ENCODE peak calls at places on chromosomes 2 and 18, in ten cellular contexts. One of them, this sample, is unnamed.

GRCh38 chr2:170881840-170882239 is 47.2 kb upstream of the GORASP2 start:
- DNase-seq in nephron progenitor cell: no peak
- DNase-seq in activated T-helper 1 cell treated with anti-CD3 and anti-CD28 coated beads, Interleukin-12 subunit alpha, Interleukin-12 subunit beta, Interleukin-2, Interleukin-4 antibody, amounts not matched to agents 30 ng/mL and 10 ng/mL and 1 ng/mL, durations not matched to agents 14 hours and 24 hours and 36 hours: no peak
- DNase-seq in T-helper 2 cell: no peak
- DNase-seq in NCI-H1092 treated with DMSO at 0.1 percent for 48 hours: no peak
- DNase-seq in heart left ventricle: no peak
- DNase-seq in central memory CD8-positive, alpha-beta T cell: no peak
- DNase-seq in SK-MEL-5: no peak
- DNase-seq in GM23248: no peak
- DNase-seq in BE2C: no peak
- DNase-seq in this sample: no peak

GRCh38 chr2:231714639-231715498 is 6.5 kb downstream of the PTMA start:
- DNase-seq in nephron progenitor cell: peak
- DNase-seq in activated T-helper 1 cell treated with anti-CD3 and anti-CD28 coated beads, Interleukin-12 subunit alpha, Interleukin-12 subunit beta, Interleukin-2, Interleukin-4 antibody, amounts not matched to agents 30 ng/mL and 10 ng/mL and 1 ng/mL, durations not matched to agents 14 hours and 24 hours and 36 hours: peak
- DNase-seq in T-helper 2 cell: peak
- DNase-seq in NCI-H1092 treated with DMSO at 0.1 percent for 48 hours: peak
- DNase-seq in heart left ventricle: peak
- DNase-seq in central memory CD8-positive, alpha-beta T cell: peak
- DNase-seq in SK-MEL-5: peak
- DNase-seq in GM23248: peak
- DNase-seq in BE2C: peak
- DNase-seq in this sample: peak

GRCh38 chr2:196750977-196751631 is 48.4 kb downstream of the GTF3C3 start:
- DNase-seq in nephron progenitor cell: peak
- DNase-seq in activated T-helper 1 cell treated with anti-CD3 and anti-CD28 coated beads, Interleukin-12 subunit alpha, Interleukin-12 subunit beta, Interleukin-2, Interleukin-4 antibody, amounts not matched to agents 30 ng/mL and 10 ng/mL and 1 ng/mL, durations not matched to agents 14 hours and 24 hours and 36 hours: peak
- DNase-seq in T-helper 2 cell: peak
- DNase-seq in NCI-H1092 treated with DMSO at 0.1 percent for 48 hours: no peak
- DNase-seq in heart left ventricle: peak
- DNase-seq in central memory CD8-positive, alpha-beta T cell: peak
- DNase-seq in SK-MEL-5: peak
- DNase-seq in GM23248: peak
- DNase-seq in BE2C: peak
- DNase-seq in this sample: peak

GRCh38 chr2:240220371-240220770 is 79.9 kb upstream of the OTOS start:
- DNase-seq in nephron progenitor cell: no peak
- DNase-seq in activated T-helper 1 cell treated with anti-CD3 and anti-CD28 coated beads, Interleukin-12 subunit alpha, Interleukin-12 subunit beta, Interleukin-2, Interleukin-4 antibody, amounts not matched to agents 30 ng/mL and 10 ng/mL and 1 ng/mL, durations not matched to agents 14 hours and 24 hours and 36 hours: no peak
- DNase-seq in T-helper 2 cell: no peak
- DNase-seq in NCI-H1092 treated with DMSO at 0.1 percent for 48 hours: no peak
- DNase-seq in heart left ventricle: no peak
- DNase-seq in central memory CD8-positive, alpha-beta T cell: no peak
- DNase-seq in SK-MEL-5: no peak
- DNase-seq in GM23248: peak
- DNase-seq in BE2C: no peak
- DNase-seq in this sample: peak

GRCh38 chr18:63186934-63187574 is 132.5 kb downstream of the BCL2 start:
- DNase-seq in nephron progenitor cell: no peak
- DNase-seq in activated T-helper 1 cell treated with anti-CD3 and anti-CD28 coated beads, Interleukin-12 subunit alpha, Interleukin-12 subunit beta, Interleukin-2, Interleukin-4 antibody, amounts not matched to agents 30 ng/mL and 10 ng/mL and 1 ng/mL, durations not matched to agents 14 hours and 24 hours and 36 hours: no peak
- DNase-seq in T-helper 2 cell: no peak
- DNase-seq in NCI-H1092 treated with DMSO at 0.1 percent for 48 hours: no peak
- DNase-seq in heart left ventricle: no peak
- DNase-seq in central memory CD8-positive, alpha-beta T cell: no peak
- DNase-seq in SK-MEL-5: no peak
- DNase-seq in GM23248: no peak
- DNase-seq in BE2C: no peak
- DNase-seq in this sample: no peak

GRCh38 chr2:200944467-200945394 is 18.7 kb downstream of the ORC2 start:
- DNase-seq in nephron progenitor cell: no peak
- DNase-seq in activated T-helper 1 cell treated with anti-CD3 and anti-CD28 coated beads, Interleukin-12 subunit alpha, Interleukin-12 subunit beta, Interleukin-2, Interleukin-4 antibody, amounts not matched to agents 30 ng/mL and 10 ng/mL and 1 ng/mL, durations not matched to agents 14 hours and 24 hours and 36 hours: peak
- DNase-seq in T-helper 2 cell: no peak
- DNase-seq in NCI-H1092 treated with DMSO at 0.1 percent for 48 hours: no peak
- DNase-seq in heart left ventricle: no peak
- DNase-seq in central memory CD8-positive, alpha-beta T cell: no peak
- DNase-seq in SK-MEL-5: no peak
- DNase-seq in GM23248: peak
- DNase-seq in BE2C: no peak
- DNase-seq in this sample: peak

GRCh38 chr2:157587576-157587975 is 41.1 kb downstream of the ACVR1C start:
- DNase-seq in nephron progenitor cell: no peak
- DNase-seq in activated T-helper 1 cell treated with anti-CD3 and anti-CD28 coated beads, Interleukin-12 subunit alpha, Interleukin-12 subunit beta, Interleukin-2, Interleukin-4 antibody, amounts not matched to agents 30 ng/mL and 10 ng/mL and 1 ng/mL, durations not matched to agents 14 hours and 24 hours and 36 hours: no peak
- DNase-seq in T-helper 2 cell: no peak
- DNase-seq in NCI-H1092 treated with DMSO at 0.1 percent for 48 hours: peak
- DNase-seq in heart left ventricle: no peak
- DNase-seq in central memory CD8-positive, alpha-beta T cell: no peak
- DNase-seq in SK-MEL-5: no peak
- DNase-seq in GM23248: no peak
- DNase-seq in BE2C: no peak
- DNase-seq in this sample: no peak

GRCh38 chr18:77131652-77132368 is 773 bp downstream of the MBP start:
- DNase-seq in nephron progenitor cell: peak
- DNase-seq in activated T-helper 1 cell treated with anti-CD3 and anti-CD28 coated beads, Interleukin-12 subunit alpha, Interleukin-12 subunit beta, Interleukin-2, Interleukin-4 antibody, amounts not matched to agents 30 ng/mL and 10 ng/mL and 1 ng/mL, durations not matched to agents 14 hours and 24 hours and 36 hours: no peak
- DNase-seq in T-helper 2 cell: no peak
- DNase-seq in NCI-H1092 treated with DMSO at 0.1 percent for 48 hours: peak
- DNase-seq in heart left ventricle: peak
- DNase-seq in central memory CD8-positive, alpha-beta T cell: no peak
- DNase-seq in SK-MEL-5: peak
- DNase-seq in GM23248: peak
- DNase-seq in BE2C: no peak
- DNase-seq in this sample: peak

GRCh38 chr2:174774828-174775227 is 10.6 kb upstream of the CHRNA1 start:
- DNase-seq in nephron progenitor cell: no peak
- DNase-seq in activated T-helper 1 cell treated with anti-CD3 and anti-CD28 coated beads, Interleukin-12 subunit alpha, Interleukin-12 subunit beta, Interleukin-2, Interleukin-4 antibody, amounts not matched to agents 30 ng/mL and 10 ng/mL and 1 ng/mL, durations not matched to agents 14 hours and 24 hours and 36 hours: no peak
- DNase-seq in T-helper 2 cell: no peak
- DNase-seq in NCI-H1092 treated with DMSO at 0.1 percent for 48 hours: no peak
- DNase-seq in heart left ventricle: no peak
- DNase-seq in central memory CD8-positive, alpha-beta T cell: no peak
- DNase-seq in SK-MEL-5: no peak
- DNase-seq in GM23248: no peak
- DNase-seq in BE2C: no peak
- DNase-seq in this sample: no peak

GRCh38 chr2:1414121-1414520 is 858 bp downstream of the TPO start:
- DNase-seq in nephron progenitor cell: peak
- DNase-seq in activated T-helper 1 cell treated with anti-CD3 and anti-CD28 coated beads, Interleukin-12 subunit alpha, Interleukin-12 subunit beta, Interleukin-2, Interleukin-4 antibody, amounts not matched to agents 30 ng/mL and 10 ng/mL and 1 ng/mL, durations not matched to agents 14 hours and 24 hours and 36 hours: no peak
- DNase-seq in T-helper 2 cell: no peak
- DNase-seq in NCI-H1092 treated with DMSO at 0.1 percent for 48 hours: no peak
- DNase-seq in heart left ventricle: no peak
- DNase-seq in central memory CD8-positive, alpha-beta T cell: no peak
- DNase-seq in SK-MEL-5: no peak
- DNase-seq in GM23248: no peak
- DNase-seq in BE2C: no peak
- DNase-seq in this sample: no peak

GRCh38 chr2:174546519-174547506 is 50.8 kb downstream of the WIPF1 start:
- DNase-seq in nephron progenitor cell: no peak
- DNase-seq in activated T-helper 1 cell treated with anti-CD3 and anti-CD28 coated beads, Interleukin-12 subunit alpha, Interleukin-12 subunit beta, Interleukin-2, Interleukin-4 antibody, amounts not matched to agents 30 ng/mL and 10 ng/mL and 1 ng/mL, durations not matched to agents 14 hours and 24 hours and 36 hours: peak
- DNase-seq in T-helper 2 cell: no peak
- DNase-seq in NCI-H1092 treated with DMSO at 0.1 percent for 48 hours: peak
- DNase-seq in heart left ventricle: no peak
- DNase-seq in central memory CD8-positive, alpha-beta T cell: no peak
- DNase-seq in SK-MEL-5: peak
- DNase-seq in GM23248: peak
- DNase-seq in BE2C: peak
- DNase-seq in this sample: peak

GRCh38 chr2:237652181-237652580 is 24.8 kb downstream of the LRRFIP1 start:
- DNase-seq in nephron progenitor cell: no peak
- DNase-seq in activated T-helper 1 cell treated with anti-CD3 and anti-CD28 coated beads, Interleukin-12 subunit alpha, Interleukin-12 subunit beta, Interleukin-2, Interleukin-4 antibody, amounts not matched to agents 30 ng/mL and 10 ng/mL and 1 ng/mL, durations not matched to agents 14 hours and 24 hours and 36 hours: no peak
- DNase-seq in T-helper 2 cell: no peak
- DNase-seq in NCI-H1092 treated with DMSO at 0.1 percent for 48 hours: no peak
- DNase-seq in heart left ventricle: peak
- DNase-seq in central memory CD8-positive, alpha-beta T cell: no peak
- DNase-seq in SK-MEL-5: no peak
- DNase-seq in GM23248: no peak
- DNase-seq in BE2C: no peak
- DNase-seq in this sample: no peak